ENCODE peak calls at places on chromosomes 4 and X, in ten cellular contexts. W, T, E, A, H, Q, X, C, L and S are unnamed samples.

GRCh38 chr4:173527103-173527876 is 2.7 kb downstream of the HAND2 start:
- DNase-seq in X (no peak), T (no peak), C (peak), W (no peak), H (peak), Q (peak), E (peak), A (no peak), L (no peak), S (no peak)

GRCh38 chr4:112714922-112715901 is 78.3 kb downstream of the LARP7 start:
- DNase-seq in C (no peak), X (no peak), E (no peak), Q (no peak), H (no peak), L (no peak), T (no peak), W (no peak), A (no peak), S (no peak)

GRCh38 chr4:95857761-95858160 is 17.9 kb downstream of the PDHA2 start:
- DNase-seq in T (no peak), L (no peak), H (no peak), W (no peak), Q (no peak), C (peak), A (no peak), E (no peak), X (peak), S (peak)

GRCh38 chr4:25234390-25235367 is 846 bp downstream of the PI4K2B start:
- DNase-seq in Q (peak), X (peak), T (peak), L (peak), H (peak), W (peak), E (peak), A (peak), C (peak), S (peak)

GRCh38 chrX:56800801-56801200 is 71.8 kb downstream of the NBDY start:
- DNase-seq in A (no peak), X (no peak), T (no peak), H (no peak), E (no peak), L (no peak), C (peak), W (peak), Q (no peak), S (no peak)

GRCh38 chr4:153713840-153714239 is 29.8 kb downstream of the TLR2 start:
- DNase-seq in C (peak), E (peak), T (no peak), L (peak), W (no peak), X (peak), H (no peak), Q (no peak), A (no peak), S (peak)

GRCh38 chr4:173852775-173853174 is 322.7 kb upstream of the HAND2 start:
- DNase-seq in Q (no peak), T (no peak), A (no peak), C (no peak), X (no peak), H (no peak), L (no peak), E (no peak), W (no peak), S (no peak)

GRCh38 chr4:78889955-78890354 is 49.3 kb downstream of the PAQR3 start:
- DNase-seq in Q (no peak), E (no peak), H (no peak), T (no peak), X (no peak), W (no peak), A (no peak), C (no peak), L (no peak), S (no peak)

GRCh38 chrX:53089224-53089842 is 4.6 kb upstream of the KANTR start:
- DNase-seq in Q (peak), X (peak), A (peak), H (peak), C (peak), L (peak), W (peak), T (peak), E (peak), S (peak)

GRCh38 chr4:19739101-19739651 is 512.5 kb upstream of the SLIT2 start:
- DNase-seq in X (peak), L (peak), H (no peak), W (no peak), C (peak), T (peak), E (peak), A (no peak), Q (no peak), S (peak)

GRCh38 chrX:153703036-153703370 is 15.3 kb downstream of the SLC6A8 start:
- DNase-seq in T (peak), W (no peak), L (peak), E (no peak), A (no peak), X (peak), H (no peak), Q (no peak), C (peak), S (peak)

GRCh38 chr4:105966046-105966445 is 70.8 kb downstream of the NPNT start:
- DNase-seq in T (peak), W (no peak), A (no peak), Q (no peak), L (peak), X (peak), C (peak), E (peak), H (peak), S (peak)

GRCh38 chr4:67343162-67343561 is 202.1 kb downstream of the CENPC start:
- DNase-seq in W (no peak), L (no peak), X (no peak), E (no peak), C (no peak), T (no peak), Q (no peak), A (no peak), H (no peak), S (no peak)

GRCh38 chr4:45102716-45103115 is 376.4 kb upstream of the GNPDA2 start:
- DNase-seq in A (no peak), Q (no peak), L (no peak), H (no peak), C (no peak), E (no peak), T (peak), W (no peak), X (peak), S (no peak)

GRCh38 chr4:2072971-2073807 is 14.1 kb downstream of the NAT8L start:
- DNase-seq in T (no peak), H (no peak), X (no peak), L (no peak), A (no peak), C (no peak), Q (no peak), W (no peak), E (no peak), S (no peak)

GRCh38 chr4:53057679-53058078 is 195.6 kb downstream of the RASL11B start:
- DNase-seq in T (no peak), H (no peak), Q (no peak), X (no peak), W (no peak), L (no peak), C (no peak), E (no peak), A (no peak), S (no peak)

GRCh38 chr4:53055274-53055673 is 193.2 kb downstream of the RASL11B start:
- DNase-seq in H (no peak), X (peak), Q (no peak), L (peak), E (peak), C (peak), A (no peak), W (no peak), T (peak), S (peak)

GRCh38 chr4:53059253-53059652 is 197.1 kb downstream of the RASL11B start:
- DNase-seq in X (no peak), Q (no peak), A (no peak), E (no peak), L (no peak), T (no peak), H (no peak), C (no peak), W (no peak), S (no peak)

GRCh38 chr4:53060278-53060677 is 198.2 kb downstream of the RASL11B start:
- DNase-seq in Q (no peak), E (no peak), L (no peak), T (no peak), W (no peak), C (no peak), H (no peak), A (no peak), X (no peak), S (no peak)

DNA sequence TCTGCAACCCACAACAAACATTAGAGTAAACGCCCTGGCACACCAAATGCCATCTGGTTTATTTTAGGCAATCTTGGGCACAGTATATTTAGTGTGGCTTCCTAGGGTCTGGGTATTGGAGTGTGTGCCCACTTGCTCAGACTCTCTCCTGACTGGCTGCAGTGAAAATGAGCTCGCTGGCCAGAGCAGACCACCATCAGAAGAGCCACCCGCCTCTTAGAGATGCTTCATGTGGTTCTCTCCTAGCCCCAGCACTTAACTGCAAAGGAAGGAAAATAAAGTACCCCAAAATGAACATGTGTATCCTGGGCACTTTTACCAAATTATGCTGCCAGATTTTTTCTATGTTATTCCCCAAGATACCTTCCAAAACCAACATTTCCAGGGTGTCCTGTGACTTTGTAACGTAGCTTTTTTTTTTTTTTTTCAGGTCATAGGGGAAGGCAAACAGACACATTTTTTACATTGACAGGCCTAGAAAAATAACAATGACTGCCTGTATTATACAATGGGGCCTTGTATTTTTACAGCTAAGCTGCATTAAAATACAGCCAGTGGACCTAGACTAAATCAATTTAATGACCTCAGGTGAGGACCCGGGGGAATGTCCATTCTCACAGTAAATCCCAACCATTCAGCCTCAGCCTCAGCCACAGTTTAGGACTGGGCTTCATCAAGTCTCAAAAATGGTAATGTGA is 193.7 kb downstream of the RASL11B start:
- DNase-seq in A (no peak), L (no peak), T (no peak), X (peak), W (no peak), H (no peak), Q (no peak), C (no peak), E (peak), S (no peak)
- TF ChIP-seq CTCF in A (no peak), L (no peak), T (no peak), X (no peak), W (no peak), H (no peak), Q (no peak), C (no peak), E (no peak), S (no peak)

GRCh38 chrX:103107836-103108235 is 14.9 kb upstream of the NXF3 start:
- DNase-seq in X (no peak), Q (no peak), W (no peak), C (peak), A (no peak), T (no peak), H (no peak), E (no peak), L (no peak), S (no peak)
- TF ChIP-seq CTCF in X (no peak), Q (no peak), W (no peak), C (no peak), A (no peak), T (no peak), H (no peak), E (no peak), L (no peak), S (no peak)

GRCh38 chrX:55342533-55343501 is 78.1 kb upstream of the PAGE3 start:
- DNase-seq in C (peak), E (no peak), Q (no peak), L (no peak), A (peak), W (peak), T (no peak), X (no peak), H (peak), S (peak)
- TF ChIP-seq CTCF in C (peak), E (peak), Q (peak), L (peak), A (no peak), W (peak), T (no peak), X (peak), H (peak), S (peak)

GRCh38 chr4:73885570-73886230 is 16.5 kb downstream of the CXCL1 start:
- DNase-seq in C (no peak), T (no peak), A (no peak), W (no peak), E (peak), H (no peak), X (peak), Q (no peak), L (no peak), S (peak)

GRCh38 chr4:73883306-73883705 is 14.1 kb downstream of the CXCL1 start:
- DNase-seq in A (no peak), T (peak), H (no peak), Q (no peak), W (no peak), E (peak), L (peak), X (peak), C (peak), S (peak)
- TF ChIP-seq CTCF in A (no peak), T (no peak), H (no peak), Q (no peak), W (no peak), E (no peak), L (no peak), X (no peak), C (no peak), S (no peak)

GRCh38 chr4:119834901-119835300 is 206.3 kb upstream of the PDE5A start:
- DNase-seq in W (no peak), E (no peak), X (peak), H (no peak), L (no peak), C (no peak), Q (no peak), T (no peak), A (no peak), S (peak)

GRCh38 chr4:119833611-119834010 is 205.0 kb upstream of the PDE5A start:
- DNase-seq in T (no peak), L (no peak), Q (peak), E (peak), W (no peak), X (peak), A (no peak), C (peak), H (no peak), S (peak)

GRCh38 chr4:119835511-119835910 is 206.9 kb upstream of the PDE5A start:
- DNase-seq in L (peak), A (no peak), H (no peak), Q (no peak), C (peak), W (no peak), E (no peak), T (no peak), X (peak), S (peak)

GRCh38 chr4:119832731-119833233 is 204.2 kb upstream of the PDE5A start:
- DNase-seq in T (no peak), L (no peak), Q (no peak), W (no peak), A (no peak), C (no peak), X (no peak), H (no peak), E (no peak), S (no peak)
- TF ChIP-seq CTCF in T (no peak), L (no peak), Q (no peak), W (no peak), A (no peak), C (no peak), X (no peak), H (no peak), E (no peak), S (no peak)

DNA sequence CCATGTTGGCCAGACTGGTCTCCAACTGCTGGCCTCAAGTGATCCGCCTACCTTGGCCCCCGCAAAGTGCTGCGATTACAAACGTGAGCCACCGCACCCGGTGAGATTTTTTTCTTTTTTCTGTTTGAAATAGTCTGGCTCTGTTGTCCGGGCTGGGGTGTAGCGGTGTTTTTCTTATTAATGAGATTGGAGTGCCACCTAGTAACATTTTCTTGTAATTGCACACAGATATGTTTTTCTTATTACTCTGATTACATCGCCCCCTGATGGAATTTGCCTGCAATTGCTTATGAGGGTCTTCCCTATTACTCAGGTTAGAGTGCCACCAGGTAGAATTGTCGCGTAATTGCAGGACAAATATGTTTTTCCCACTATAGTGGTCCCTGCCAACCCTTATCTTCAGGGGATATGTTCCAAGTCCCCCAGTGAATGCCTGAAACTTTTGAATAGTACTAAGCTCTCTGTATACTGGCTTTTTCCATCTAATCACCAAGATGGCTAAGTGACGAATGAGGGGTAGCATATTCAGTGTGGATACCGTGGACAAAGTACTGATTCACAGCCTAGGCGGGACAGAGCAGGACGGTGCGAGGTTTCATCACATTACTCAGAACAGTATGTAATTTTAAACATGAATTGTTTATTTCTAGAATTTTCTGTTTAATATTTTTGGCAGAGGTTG is 8.6 kb upstream of the PDHA1 start:
- DNase-seq in L (peak), A (peak), X (peak), Q (no peak), C (peak), H (peak), E (peak), W (peak), T (no peak), S (peak)
- TF ChIP-seq CTCF in L (peak), A (peak), X (peak), Q (no peak), C (peak), H (peak), E (peak), W (peak), T (peak), S (peak)

GRCh38 chrX:150773117-150773516 is 79.9 kb downstream of the MTMR1 start:
- DNase-seq in X (no peak), H (no peak), T (no peak), A (no peak), Q (no peak), W (no peak), C (no peak), E (no peak), L (no peak), S (no peak)

GRCh38 chrX:150770623-150771022 is 77.4 kb downstream of the MTMR1 start:
- DNase-seq in A (no peak), W (no peak), X (no peak), L (no peak), H (no peak), E (no peak), T (no peak), C (no peak), Q (no peak), S (no peak)

GRCh38 chrX:150773634-150774033 is 80.4 kb downstream of the MTMR1 start:
- DNase-seq in L (no peak), A (no peak), T (no peak), X (no peak), E (no peak), C (no peak), Q (no peak), W (no peak), H (no peak), S (no peak)

GRCh38 chrX:150771116-150771515 is 77.9 kb downstream of the MTMR1 start:
- DNase-seq in Q (no peak), L (no peak), W (no peak), T (no peak), E (no peak), A (no peak), X (no peak), H (no peak), C (no peak), S (no peak)

DNA sequence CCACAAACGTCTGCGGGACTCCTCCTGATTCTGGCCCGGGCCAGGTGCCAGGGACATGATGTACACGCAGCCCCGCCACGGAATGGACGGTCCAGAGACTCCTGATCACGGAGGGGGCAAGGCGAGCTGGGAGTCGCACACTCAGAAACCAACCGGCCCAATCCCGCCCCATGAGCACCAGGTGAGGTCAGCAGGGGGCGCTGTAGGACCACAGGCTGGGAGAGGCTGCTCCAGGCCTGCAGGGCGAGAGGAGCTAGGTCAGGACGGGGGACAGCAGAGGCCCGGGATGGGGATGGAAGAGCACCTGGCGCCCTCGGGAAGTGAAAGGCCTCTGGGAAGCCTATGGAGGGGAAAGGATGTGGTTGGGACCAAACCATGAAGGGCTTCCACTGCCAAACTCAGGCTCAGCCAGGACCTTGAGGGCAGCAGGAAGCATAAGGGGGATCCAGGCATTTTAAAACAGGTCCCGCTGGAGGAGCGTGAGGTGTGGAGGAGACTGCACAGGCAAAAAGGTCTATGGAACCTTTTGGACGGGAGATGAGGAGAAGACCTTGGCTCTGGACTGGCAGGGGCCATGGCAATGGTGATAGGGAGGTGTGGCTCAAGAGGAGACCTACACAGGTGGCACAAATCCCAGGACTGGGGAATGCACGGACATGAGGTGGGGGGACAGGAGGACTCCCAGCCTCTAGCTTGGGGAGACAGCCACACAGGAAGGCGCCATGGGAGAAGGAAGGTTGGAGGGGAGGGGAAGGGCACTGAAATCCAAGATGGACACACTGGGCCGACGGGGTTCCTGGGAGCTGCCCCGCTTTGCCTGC is 79.2 kb downstream of the MTMR1 start:
- DNase-seq in X (peak), C (peak), A (peak), Q (peak), H (peak), W (peak), T (peak), E (peak), L (peak), S (peak)
- TF ChIP-seq CTCF in X (peak), C (peak), A (peak), Q (peak), H (peak), W (peak), T (peak), E (peak), L (peak), S (peak)

GRCh38 chr4:30716671-30717207 is 3.4 kb upstream of the PCDH7 start:
- DNase-seq in Q (no peak), A (peak), T (no peak), H (peak), W (no peak), X (peak), L (no peak), C (peak), E (peak), S (peak)

GRCh38 chr4:30716158-30716557 is 4.0 kb upstream of the PCDH7 start:
- DNase-seq in E (peak), T (no peak), L (peak), X (peak), W (peak), C (peak), A (peak), Q (no peak), H (peak), S (peak)

GRCh38 chr4:30717208-30718020 is 2.8 kb upstream of the PCDH7 start:
- DNase-seq in L (peak), H (peak), C (peak), T (no peak), A (peak), W (peak), X (peak), Q (peak), E (peak), S (peak)

GRCh38 chr4:30718021-30718888 is 1.9 kb upstream of the PCDH7 start:
- DNase-seq in L (peak), A (peak), T (no peak), H (peak), C (peak), Q (peak), X (no peak), E (peak), W (peak), S (peak)

GRCh38 chr4:30714408-30715031 is 5.6 kb upstream of the PCDH7 start:
- DNase-seq in C (peak), E (peak), Q (peak), X (peak), H (peak), A (peak), T (no peak), W (peak), L (peak), S (peak)
- TF ChIP-seq CTCF in C (peak), E (peak), Q (peak), X (peak), H (peak), A (peak), T (peak), W (peak), L (peak), S (peak)